ENCODE peak calls at places on chromosomes 1 and 21, in ten cellular contexts. I is naive thymus-derived CD4-positive, alpha-beta T cell; N is heart right ventricle; T is GM23248; Q is kidney epithelial cell; K is left lung; P is ovary; S is hepatocyte; V is sigmoid colon; D is CD4-positive, CD25-positive, alpha-beta regulatory T cell. E is an unnamed sample. For H3K27me3, the result is how much of the 10 kb centered on the place peaks cover.

GRCh38 chr1:67575861-67576260 is 109.1 kb upstream of the GADD45A start:
- DNase-seq in Q (no peak), I (no peak), K (no peak), P (no peak), D (no peak), V (no peak), N (no peak), S (no peak), T (peak), E (no peak)

GRCh38 chr21:15848632-15849031 is 118.8 kb downstream of the USP25 start:
- DNase-seq in K (no peak), T (peak), D (no peak), S (peak), N (no peak), Q (no peak), V (no peak), P (no peak), I (no peak), E (no peak)

GRCh38 chr1:198865288-198865687 is 226.4 kb downstream of the PTPRC start:
- DNase-seq in K (no peak), P (no peak), N (no peak), S (no peak), I (no peak), D (no peak), V (no peak), T (no peak), Q (no peak), E (no peak)

GRCh38 chr1:21334214-21335087 is 44.2 kb upstream of the ECE1 start:
- DNase-seq in Q (peak), P (peak), N (peak), T (peak), D (peak), K (peak), V (peak), S (peak), I (peak), E (peak)

GRCh38 chr1:94614980-94615379 is 73.4 kb upstream of the F3 start:
- DNase-seq in P (no peak), S (no peak), I (no peak), D (no peak), V (no peak), K (no peak), T (no peak), N (peak), Q (no peak), E (no peak)

GRCh38 chr1:168613689-168614655 is 37.6 kb downstream of the XCL1 start:
- DNase-seq in V (peak), K (no peak), I (no peak), N (peak), T (no peak), P (peak), D (no peak), S (no peak), Q (no peak), E (no peak)

GRCh38 chr1:152115344-152115743 is at the start of gene TCHH:
- DNase-seq in T (no peak), S (no peak), D (no peak), I (no peak), Q (no peak), P (no peak), N (no peak), V (no peak), K (no peak), E (no peak)

GRCh38 chr1:224906340-224906739 is 23.1 kb upstream of the DNAH14 start:
- DNase-seq in K (no peak), V (no peak), T (no peak), D (no peak), N (no peak), S (no peak), I (no peak), Q (no peak), P (no peak), E (no peak)

GRCh38 chr1:175095978-175096611 is 28.5 kb downstream of the TNN start:
- DNase-seq in P (no peak), D (no peak), S (peak), N (no peak), I (no peak), Q (no peak), V (no peak), T (no peak), K (no peak), E (no peak)

GRCh38 chr1:197130677-197131304 is 15.7 kb downstream of the ASPM start:
- DNase-seq in Q (peak), T (peak), D (no peak), S (peak), V (no peak), P (no peak), N (no peak), I (no peak), K (no peak), E (no peak)

GRCh38 chr21:29300547-29301138 is 1.9 kb downstream of the BACH1 start:
- DNase-seq in T (no peak), P (no peak), S (no peak), N (no peak), K (no peak), D (no peak), Q (no peak), I (no peak), V (no peak), E (no peak)
- H3K27me3 ChIP-seq in T (under half), P (under half), S (under half), N (under half), K (under half), D (under half), Q (under half), I (under half), V (under half), E (under half)

DNA sequence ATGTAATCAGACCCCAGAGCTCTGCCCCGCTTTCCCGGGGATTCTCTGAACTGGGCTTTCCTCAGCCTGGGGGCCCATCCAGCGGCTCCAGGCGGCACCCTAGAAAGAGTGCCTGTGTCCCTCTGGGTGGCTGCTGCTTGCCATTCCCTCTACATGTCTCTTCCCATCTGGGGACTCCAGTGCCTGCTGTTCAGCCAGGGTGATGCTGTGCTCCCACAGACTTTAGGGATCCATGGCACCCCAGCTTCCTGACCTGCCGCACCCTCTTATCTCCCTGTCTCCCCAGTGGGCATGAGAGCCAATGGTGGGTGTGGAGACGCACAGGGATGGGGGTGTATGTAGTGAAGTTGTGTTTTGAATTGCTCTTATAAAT is 16.2 kb downstream of the TRAPPC10 start:
- DNase-seq in T (no peak), N (no peak), V (no peak), Q (no peak), D (no peak), P (no peak), S (no peak), I (no peak), K (no peak), E (no peak)
- H3K27me3 ChIP-seq in T (under half), N (under half), V (under half), Q (under half), D (under half), P (under half), S (under half), I (under half), K (under half), E (under half)

DNA sequence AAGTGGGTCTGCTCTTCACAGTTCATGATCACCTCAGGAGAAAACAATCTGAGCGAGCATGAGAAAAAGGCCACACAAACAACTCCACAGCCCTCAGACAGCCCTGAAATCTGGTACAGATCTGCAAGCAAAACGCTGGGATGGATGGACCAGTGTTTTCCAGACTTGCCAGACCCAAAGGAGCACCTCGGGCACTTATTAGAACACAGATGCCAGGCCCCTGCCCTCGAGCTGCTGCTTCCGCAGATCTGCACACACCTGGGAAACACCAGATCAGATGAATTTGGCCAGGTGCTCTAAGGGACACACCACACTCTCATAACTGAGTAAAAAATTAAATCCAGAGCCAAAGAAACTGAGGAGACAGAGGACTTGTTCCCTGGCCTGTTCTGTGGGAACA is 202.7 kb upstream of the ESRRG start:
- DNase-seq in N (no peak), T (no peak), D (no peak), Q (no peak), P (no peak), S (no peak), V (no peak), K (no peak), I (no peak), E (no peak)
- H3K27me3 ChIP-seq in N (under half), T (under half), D (under half), Q (under half), P (under half), S (under half), V (under half), K (under half), I (under half), E (under half)

GRCh38 chr1:110070282-110070967 is at the start of gene ALX3:
- DNase-seq in N (no peak), V (no peak), Q (no peak), S (no peak), D (no peak), K (no peak), P (no peak), T (no peak), I (no peak), E (no peak)

GRCh38 chr1:110070968-110071307 is 466 bp upstream of the ALX3 start:
- DNase-seq in V (no peak), S (no peak), K (no peak), N (no peak), D (no peak), I (no peak), Q (no peak), P (no peak), T (no peak), E (no peak)

GRCh38 chr1:110068646-110069301 is 1.7 kb downstream of the ALX3 start:
- DNase-seq in D (peak), N (no peak), I (peak), S (no peak), Q (no peak), P (no peak), K (no peak), T (no peak), V (no peak), E (no peak)

GRCh38 chr1:110067957-110068645 is 2.4 kb downstream of the ALX3 start:
- DNase-seq in T (no peak), K (no peak), I (peak), V (no peak), S (no peak), D (no peak), P (no peak), Q (no peak), N (no peak), E (no peak)

DNA sequence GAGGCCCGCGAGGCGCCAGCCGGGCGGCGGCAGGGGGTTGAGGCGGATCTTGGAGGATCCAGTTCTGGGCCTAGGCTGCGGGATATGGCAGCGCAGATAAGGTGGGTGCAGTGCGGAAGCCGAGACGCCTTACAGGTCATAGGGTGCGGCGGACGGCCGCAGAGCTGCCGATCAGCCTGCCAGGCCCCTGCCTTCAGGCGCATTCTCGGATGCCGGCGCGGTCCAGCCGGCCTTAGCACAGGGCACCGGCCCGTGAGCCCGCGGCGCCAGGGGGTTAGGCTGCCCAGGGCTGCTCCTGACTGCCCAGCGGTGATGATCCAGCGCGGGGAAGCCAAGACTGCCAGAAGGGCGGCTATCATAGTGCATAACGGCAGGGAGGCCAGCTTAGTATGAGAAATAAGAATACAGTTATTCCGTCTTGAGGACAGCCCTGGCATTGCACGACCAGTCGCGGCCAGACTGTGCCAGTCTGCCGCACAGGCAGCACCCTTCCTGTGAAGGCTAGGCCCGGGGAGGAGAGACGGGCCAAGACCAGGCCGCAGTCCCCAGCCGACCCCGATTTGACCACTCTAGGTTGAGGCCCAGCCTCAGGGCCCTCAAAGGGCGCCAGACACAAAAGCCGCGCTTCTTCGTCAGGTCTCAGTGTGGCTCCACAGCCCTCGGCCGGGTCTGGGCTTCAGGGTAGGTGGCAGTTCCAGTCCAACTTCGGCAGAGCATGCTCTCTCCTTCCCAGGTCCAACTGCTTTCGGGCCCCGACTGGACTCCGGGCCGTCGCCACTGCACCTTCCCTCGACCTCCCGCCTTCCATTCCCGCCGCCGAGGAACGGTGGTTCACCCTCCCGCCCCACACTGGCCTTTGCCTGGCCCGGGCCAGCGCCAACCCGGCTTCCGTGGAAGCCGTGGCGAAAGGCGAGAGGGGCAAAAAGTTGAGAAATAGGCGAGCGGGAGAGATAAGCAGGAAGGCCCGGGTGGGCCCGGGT is 880 bp downstream of the ALX3 start:
- DNase-seq in T (no peak), P (no peak), S (no peak), I (peak), Q (no peak), K (no peak), N (no peak), D (no peak), V (no peak), E (no peak)
- H3K27me3 ChIP-seq in T (half or more), P (under half), S (half or more), I (under half), Q (half or more), K (half or more), N (half or more), D (under half), V (half or more), E (under half)

DNA sequence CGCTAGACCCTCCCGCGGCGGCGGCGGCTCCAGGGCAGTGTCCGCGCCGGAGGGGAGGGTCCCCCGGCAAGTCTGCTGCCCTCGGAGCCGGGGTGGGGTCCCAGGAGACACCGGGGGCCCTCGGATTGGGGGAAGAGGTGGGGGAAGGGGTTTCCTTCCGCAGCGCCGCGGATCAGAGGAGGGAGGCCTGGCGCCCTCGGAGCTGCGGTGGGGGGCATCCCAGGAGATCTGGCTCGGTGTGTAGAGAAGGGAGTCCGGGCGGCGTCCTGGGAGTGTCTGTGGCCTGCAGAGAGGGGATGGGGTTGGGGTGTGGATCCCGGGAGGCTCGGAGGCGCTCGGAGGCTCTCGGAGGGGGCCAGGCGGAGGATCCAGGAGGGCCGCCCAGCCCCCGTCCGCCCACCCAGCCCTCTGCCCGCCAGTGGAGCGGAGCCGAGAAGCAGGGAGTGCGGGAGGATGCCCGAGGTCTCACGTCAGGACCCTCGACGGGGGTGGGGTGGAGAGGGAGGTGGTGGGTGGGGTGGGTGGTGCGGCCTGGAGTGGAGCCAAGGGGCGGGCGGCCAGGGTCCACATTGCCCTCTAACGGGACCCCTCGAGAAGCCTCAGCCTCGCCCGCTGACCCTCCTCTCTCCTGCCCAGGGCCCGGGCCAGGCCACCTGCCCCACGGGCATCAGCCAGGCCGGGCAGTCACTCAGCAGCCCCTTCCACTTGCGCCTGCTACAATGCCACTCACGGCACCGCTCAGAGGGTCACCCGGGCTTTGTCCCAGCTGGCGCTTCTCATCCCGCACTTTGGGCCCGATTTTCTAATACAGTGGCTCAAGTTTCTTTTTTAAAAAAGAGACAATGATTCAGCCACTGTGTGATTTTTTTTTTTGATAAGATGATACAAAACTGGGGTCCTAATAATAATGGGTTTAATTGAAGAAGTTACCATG is 60.2 kb upstream of the ARHGEF16 start:
- DNase-seq in P (no peak), T (no peak), I (no peak), N (peak), K (no peak), V (no peak), D (no peak), Q (no peak), S (no peak), E (no peak)
- H3K27me3 ChIP-seq in P (under half), T (half or more), I (under half), N (under half), K (half or more), V (half or more), D (under half), Q (half or more), S (under half), E (under half)

DNA sequence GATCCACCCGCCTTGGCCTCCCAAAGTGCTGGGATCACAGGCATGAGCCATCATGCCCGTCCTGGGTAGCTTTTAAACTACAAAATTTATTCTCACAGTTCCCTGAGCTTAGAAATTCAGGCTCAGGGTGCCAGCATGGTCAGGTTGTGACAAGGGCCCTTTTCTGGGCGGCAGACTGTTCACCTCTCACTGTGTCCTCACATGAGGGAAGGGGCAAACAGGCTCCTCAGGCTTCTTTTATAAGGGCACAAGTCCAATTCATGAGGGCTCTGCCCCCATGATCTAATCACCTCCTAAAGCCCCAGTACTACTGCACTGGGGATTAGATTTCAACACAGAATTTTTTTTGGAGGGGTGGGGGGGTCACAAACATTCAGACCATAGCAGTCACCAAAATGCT is 36.8 kb downstream of the GNG4 start:
- DNase-seq in K (peak), I (no peak), Q (no peak), V (no peak), D (no peak), S (no peak), P (no peak), N (no peak), T (no peak), E (no peak)
- H3K27me3 ChIP-seq in K (under half), I (under half), Q (under half), V (under half), D (under half), S (under half), P (under half), N (under half), T (under half), E (under half)

GRCh38 chr1:18178125-18178524 is 70.5 kb downstream of the IGSF21 start:
- DNase-seq in I (no peak), K (no peak), V (no peak), Q (no peak), P (no peak), N (no peak), T (no peak), S (no peak), D (no peak), E (no peak)

GRCh38 chr1:18182518-18183160 is 75.0 kb downstream of the IGSF21 start:
- DNase-seq in I (no peak), K (no peak), D (no peak), V (no peak), Q (peak), T (peak), N (peak), P (no peak), S (peak), E (peak)

GRCh38 chr1:18179009-18179408 is 71.4 kb downstream of the IGSF21 start:
- DNase-seq in K (no peak), I (no peak), S (no peak), V (no peak), N (no peak), T (no peak), Q (no peak), D (no peak), P (no peak), E (no peak)

GRCh38 chr1:18188820-18189517 is 81.4 kb downstream of the IGSF21 start:
- DNase-seq in V (no peak), I (no peak), N (no peak), Q (no peak), K (no peak), P (no peak), T (no peak), D (no peak), S (no peak), E (no peak)

DNA sequence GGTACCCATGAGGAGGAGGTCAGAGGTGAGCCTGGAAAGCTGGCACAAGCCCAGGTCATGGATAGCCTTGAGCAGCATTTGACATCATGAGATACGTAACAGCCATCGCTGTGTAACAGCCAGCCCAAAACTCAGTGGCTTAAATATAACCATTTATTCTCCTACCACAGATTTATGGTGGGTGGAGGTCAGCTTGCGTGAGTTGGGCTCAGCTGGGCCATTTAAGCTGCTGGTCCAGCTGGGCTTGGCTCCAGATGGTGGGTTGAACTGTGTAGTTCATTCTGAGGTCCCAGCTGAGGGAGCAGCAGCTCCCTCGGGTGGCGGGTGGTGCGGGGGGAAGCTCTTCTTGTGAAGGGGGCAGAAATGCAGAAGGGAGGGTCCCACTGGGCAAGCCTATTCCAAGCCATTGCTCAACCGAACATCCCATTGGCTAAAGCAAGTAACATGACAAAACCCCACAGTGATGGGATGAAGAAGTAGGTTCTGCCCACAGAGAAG is 75.9 kb downstream of the IGSF21 start:
- DNase-seq in T (no peak), P (no peak), V (no peak), K (no peak), Q (no peak), S (no peak), N (no peak), I (no peak), D (no peak), E (no peak)
- H3K27me3 ChIP-seq in T (under half), P (under half), V (under half), K (half or more), Q (under half), S (under half), N (half or more), I (under half), D (under half), E (under half)

GRCh38 chr1:229027158-229027557 is 243.8 kb upstream of the RAB4A start:
- DNase-seq in D (no peak), P (no peak), V (no peak), K (no peak), N (no peak), T (no peak), S (no peak), I (no peak), Q (no peak), E (no peak)

GRCh38 chr1:229024528-229025119 is 246.3 kb upstream of the RAB4A start:
- DNase-seq in K (no peak), V (peak), Q (peak), I (no peak), P (peak), T (peak), D (no peak), N (no peak), S (peak), E (peak)

GRCh38 chr1:229027622-229028182 is 243.2 kb upstream of the RAB4A start:
- DNase-seq in S (peak), T (peak), V (peak), Q (no peak), N (no peak), P (peak), K (no peak), D (peak), I (no peak), E (no peak)

GRCh38 chr1:229023651-229024295 is 247.1 kb upstream of the RAB4A start:
- DNase-seq in N (no peak), V (no peak), D (no peak), K (no peak), Q (no peak), S (no peak), T (no peak), P (no peak), I (no peak), E (no peak)

GRCh38 chr1:229025576-229025975 is 245.3 kb upstream of the RAB4A start:
- DNase-seq in T (no peak), P (no peak), I (no peak), N (no peak), Q (no peak), K (no peak), S (no peak), D (no peak), V (no peak), E (no peak)
- H3K27me3 ChIP-seq in T (under half), P (under half), I (under half), N (under half), Q (under half), K (under half), S (under half), D (under half), V (under half), E (under half)